ENCODE peak calls at places on chromosome 5, in four cellular contexts. L is neural progenitor cell, J is right atrium auricular region, B is heart right ventricle. N is an unnamed sample.

GRCh38 chr5:26482817-26483375 is 555.5 kb downstream of the CDH9 start:
- DNase-seq in B (no peak), J (no peak), L (peak; percentile 87), N (no peak)

GRCh38 chr5:172175263-172175719 is 12.7 kb downstream of the STK10 start:
- DNase-seq in B (peak; percentile 35), L (no peak), J (no peak), N (no peak)

GRCh38 chr5:168314735-168315411 is 23.4 kb downstream of the WWC1 start:
- DNase-seq in B (no peak), J (no peak), L (no peak), N (peak; percentile 99)

GRCh38 chr5:74625742-74626241 is 14.7 kb downstream of the ENC1 start:
- DNase-seq in J (no peak), L (no peak), B (no peak), N (no peak)

GRCh38 chr5:62596691-62597090 is 18.1 kb downstream of the LRRC70 start:
- DNase-seq in L (no peak), J (no peak), B (no peak), N (no peak)

GRCh38 chr5:168681556-168682183 is 102.5 kb upstream of the PANK3 start:
- DNase-seq in L (peak; percentile 9), B (peak; percentile 53), J (peak; percentile 70), N (peak; percentile 7)

GRCh38 chr5:11595045-11595444 is 309.2 kb downstream of the CTNND2 start:
- DNase-seq in J (no peak), L (no peak), B (no peak), N (no peak)

GRCh38 chr5:30385754-30386153 is 807.7 kb upstream of the CDH6 start:
- DNase-seq in L (no peak), J (no peak), B (no peak), N (no peak)

GRCh38 chr5:86806206-86806605 is 188.5 kb downstream of the COX7C start:
- DNase-seq in B (no peak), J (no peak), L (no peak), N (no peak)

GRCh38 chr5:106545325-106545724 is 1125.4 kb downstream of the EFNA5 start:
- DNase-seq in L (no peak), B (no peak), J (no peak), N (no peak)

GRCh38 chr5:23330726-23331125 is 176.7 kb upstream of the PRDM9 start:
- DNase-seq in J (no peak), B (no peak), L (no peak), N (no peak)

GRCh38 chr5:76521240-76521758 is 101.9 kb downstream of the F2RL2 start:
- DNase-seq in L (no peak), J (no peak), B (no peak), N (peak; percentile 66)

GRCh38 chr5:10601246-10602030 is 37.6 kb downstream of the ANKRD33B start:
- DNase-seq in J (peak; percentile 92), B (peak; percentile 90), L (no peak), N (peak; percentile 94)

GRCh38 chr5:25701936-25702335 is 1057.2 kb upstream of the CDH10 start:
- DNase-seq in B (no peak), J (no peak), L (no peak), N (no peak)

GRCh38 chr5:32540446-32540845 is 44.9 kb upstream of the SUB1 start:
- DNase-seq in J (no peak), L (no peak), B (no peak), N (no peak)

GRCh38 chr5:147303976-147304375 is 69.2 kb downstream of the STK32A start:
- DNase-seq in L (no peak), B (no peak), J (no peak), N (peak; percentile 2)

GRCh38 chr5:118578093-118578492 is 410.3 kb downstream of the DTWD2 start:
- DNase-seq in B (no peak), J (no peak), L (no peak), N (no peak)

GRCh38 chr5:17154211-17154996 is 63.0 kb upstream of the BASP1 start:
- DNase-seq in J (no peak), L (peak; percentile 37), B (no peak), N (peak; percentile 96)

GRCh38 chr5:132389453-132390286 is 20.2 kb downstream of the SLC22A5 start:
- DNase-seq in B (no peak), J (no peak), L (no peak), N (peak; percentile 100)

GRCh38 chr5:178069909-178070308 is 43.4 kb upstream of the N4BP3 start:
- DNase-seq in B (no peak), L (peak; percentile 63), J (no peak), N (no peak)

GRCh38 chr5:30343707-30344106 is 849.8 kb upstream of the CDH6 start:
- DNase-seq in B (no peak), J (no peak), L (no peak), N (no peak)

GRCh38 chr5:52665544-52665943 is 122.2 kb upstream of the ITGA1 start:
- DNase-seq in B (peak; percentile 64), L (no peak), J (no peak), N (no peak)

GRCh38 chr5:147561435-147561834 is 51.6 kb upstream of the DPYSL3 start:
- DNase-seq in J (no peak), L (peak; percentile 28), B (no peak), N (no peak)

GRCh38 chr5:127997131-127997775 is 86.3 kb upstream of the SLC12A2 start:
- DNase-seq in B (no peak), J (no peak), L (peak; percentile 36), N (no peak)

GRCh38 chr5:54229041-54229780 is 81.2 kb downstream of the ARL15 start:
- DNase-seq in B (peak; percentile 70), J (peak; percentile 86), L (peak; percentile 75), N (peak; percentile 20)

GRCh38 chr5:6496207-6496584 is 47.5 kb downstream of the UBE2QL1 start:
- DNase-seq in B (no peak), J (no peak), L (no peak), N (no peak)
- H3K27ac ChIP-seq in B (no peak overlapping the region), J (no peak overlapping the region), L (no peak overlapping the region), N (no peak overlapping the region)

GRCh38 chr5:111509119-111509518 is 3.2 kb downstream of the STARD4 start:
- DNase-seq in B (no peak), L (no peak), J (no peak), N (no peak)

GRCh38 chr5:111512026-111512405 is 319 bp downstream of the STARD4 start:
- DNase-seq in B (peak; percentile 44), L (peak; percentile 85), J (peak; percentile 62), N (no peak)

GRCh38 chr5:111511174-111512025 is 935 bp downstream of the STARD4 start:
- DNase-seq in J (no peak), B (no peak), L (no peak), N (no peak)

GRCh38 chr5:111502976-111503375 is 9.4 kb downstream of the STARD4 start:
- DNase-seq in L (no peak), J (no peak), B (no peak), N (peak; percentile 63)

GRCh38 chr5:111507276-111507675 is 5.1 kb downstream of the STARD4 start:
- DNase-seq in B (no peak), J (no peak), L (no peak), N (no peak)
- H3K4me1 ChIP-seq in B (peaks cover 19% of the 10 kb centered on the region), J (peaks cover 18% of the 10 kb centered on the region), L (peaks cover 31% of the 10 kb centered on the region), N (peaks cover 28% of the 10 kb centered on the region)

GRCh38 chr5:43604699-43605098 is 1.7 kb downstream of the NNT start:
- DNase-seq in J (no peak), B (no peak), L (no peak), N (no peak)

GRCh38 chr5:43608406-43608805 is 5.4 kb downstream of the NNT start:
- DNase-seq in L (no peak), J (no peak), B (no peak), N (no peak)

GRCh38 chr5:43606351-43606750 is 3.4 kb downstream of the NNT start:
- DNase-seq in L (no peak), B (no peak), J (no peak), N (no peak)

GRCh38 chr5:43613370-43613769 is 10.4 kb downstream of the NNT start:
- DNase-seq in B (no peak), L (no peak), J (no peak), N (no peak)

DNA sequence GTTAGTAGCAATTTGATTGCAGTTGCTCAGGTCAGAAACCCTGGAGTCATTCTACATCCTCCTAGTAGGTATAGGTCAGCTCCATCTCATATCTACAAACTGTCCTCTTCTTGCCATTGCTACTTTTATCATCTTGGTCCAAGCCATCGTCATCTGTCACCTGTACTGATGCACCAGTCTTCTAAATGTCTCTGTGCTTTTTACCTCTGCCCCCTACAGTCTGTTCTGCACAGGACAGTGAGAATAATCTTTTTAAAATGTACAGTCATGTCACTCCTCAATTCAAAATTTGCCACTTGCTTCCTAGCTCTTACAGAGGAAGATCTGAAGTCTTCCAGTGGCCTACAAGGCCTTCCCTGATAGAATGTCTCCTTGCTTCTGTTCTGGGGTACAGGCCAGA is 6.8 kb downstream of the NNT start:
- DNase-seq in B (no peak), J (no peak), L (no peak), N (no peak)
- TF ChIP-seq CTCF in B (peak; percentile 17), J (no peak), L (peak; percentile 11), N (peak; percentile 43)

GRCh38 chr5:43156388-43156787 is 35.6 kb upstream of the NIM1K start:
- DNase-seq in J (no peak), L (no peak), B (peak; percentile 19), N (no peak)
- H3K27ac ChIP-seq in J (no peak overlapping the region), L (no peak overlapping the region), B (no peak overlapping the region), N (no peak overlapping the region)

DNA sequence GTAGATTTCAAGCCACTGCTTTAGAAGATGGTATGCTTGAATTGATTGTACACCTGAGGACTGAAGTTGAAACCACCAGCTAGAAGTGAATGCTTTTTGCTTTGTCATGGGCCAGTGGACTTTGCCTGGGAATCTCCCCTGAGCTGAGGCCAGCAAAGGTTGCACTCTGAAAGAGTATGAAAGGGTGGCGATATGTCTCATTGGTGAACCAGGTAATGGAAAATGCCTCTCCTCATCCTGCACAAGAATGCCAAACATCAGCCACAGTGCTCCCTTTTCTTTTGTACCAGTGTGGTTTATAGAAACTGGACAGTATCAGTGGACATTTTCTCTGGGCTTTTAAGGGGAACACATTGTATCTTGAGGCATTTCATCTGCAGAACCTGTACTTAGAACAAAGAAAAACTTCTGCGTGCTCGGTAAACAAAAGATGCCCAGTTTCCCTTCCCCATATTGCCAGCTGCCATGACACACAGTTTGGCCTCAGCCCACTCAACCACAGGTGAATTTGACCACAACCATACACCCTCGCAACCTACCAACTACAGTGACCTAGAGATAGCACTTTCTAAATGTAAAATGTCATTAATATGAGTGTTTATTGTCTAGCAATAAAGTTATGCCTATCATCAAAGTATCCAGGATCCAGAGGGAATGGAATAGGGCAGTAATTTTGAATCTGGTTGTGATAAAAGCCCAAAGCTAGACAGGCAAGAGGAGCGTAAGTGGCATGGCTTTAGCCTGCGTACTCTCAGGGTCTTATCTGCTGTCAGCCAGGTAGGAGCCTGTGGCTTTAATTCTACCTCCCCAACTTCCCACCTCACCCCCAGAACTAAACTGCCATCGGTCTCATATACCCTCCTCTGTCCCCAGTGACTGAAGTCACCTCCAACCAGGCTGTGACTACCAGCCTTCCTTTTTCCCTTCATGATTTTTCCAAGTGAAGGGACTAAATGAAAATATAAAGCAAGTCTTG is 79.5 kb upstream of the LHFPL2 start:
- DNase-seq in J (no peak), B (no peak), L (no peak), N (no peak)
- H3K4me1 ChIP-seq in J (no peaks in the 10 kb centered on the region), B (no peaks in the 10 kb centered on the region), L (peaks cover 18% of the 10 kb centered on the region), N (no peaks in the 10 kb centered on the region)

GRCh38 chr5:150394912-150395689 is 17.6 kb downstream of the CD74 start:
- DNase-seq in J (no peak), L (no peak), B (no peak), N (no peak)
- TF ChIP-seq CTCF in J (no peak), L (peak; percentile 12), B (no peak), N (no peak)

GRCh38 chr5:142873831-142874230 is 103.7 kb downstream of the ARHGAP26 start:
- DNase-seq in J (no peak), B (no peak), L (no peak), N (no peak)
- H3K27ac ChIP-seq in J (no peak overlapping the region), B (no peak overlapping the region), L (no peak overlapping the region), N (no peak overlapping the region)

N was measured in foreskin keratinocyte.